ENCODE peak calls at places on chromosomes 13 and 19, in four cellular contexts. V is mesothelial cell of epicardium; I is CD4-positive, alpha-beta T cell; E is SW480. B is an unnamed sample.

GRCh38 chr19:42229855-42230331 is 9.8 kb downstream of the ZNF526 start:
- DNase-seq in I (no peak), V (no peak), E (no peak), B (no peak)

GRCh38 chr13:104586010-104586746 is 1520.0 kb upstream of the SLC10A2 start:
- DNase-seq in E (no peak), I (no peak), V (no peak), B (no peak)

GRCh38 chr19:11931051-11931450 is 6.1 kb downstream of the ZNF700 start:
- DNase-seq in I (no peak), E (no peak), V (no peak), B (no peak)

GRCh38 chr13:110799246-110800236 is 86.0 kb downstream of the ING1 start:
- DNase-seq in E (no peak), I (no peak), V (no peak), B (no peak)

GRCh38 chr19:48603001-48603400 is 3.5 kb upstream of the SPACA4 start:
- DNase-seq in V (no peak), E (no peak), I (no peak), B (no peak)

GRCh38 chr13:51452391-51453307 is at the start of gene INTS6:
- DNase-seq in E (peak; percentile 100), V (peak; percentile 98), I (peak; percentile 97), B (peak; percentile 98)

GRCh38 chr19:51311388-51312257 is at the start of gene IGLON5:
- DNase-seq in E (no peak), I (no peak), V (no peak), B (no peak)

GRCh38 chr19:33797821-33798633 is 1.4 kb downstream of the KCTD15 start:
- DNase-seq in V (no peak), E (peak; percentile 60), I (no peak), B (no peak)

GRCh38 chr13:21060063-21060826 is 1.1 kb downstream of the LATS2 start:
- DNase-seq in I (no peak), V (peak; percentile 36), E (peak; percentile 57), B (no peak)

GRCh38 chr19:28582344-28582743 is 630.6 kb downstream of the UQCRFS1 start:
- DNase-seq in I (no peak), V (no peak), E (no peak), B (no peak)

GRCh38 chr19:8158411-8159074 is 9.2 kb upstream of the FBN3 start:
- DNase-seq in I (peak; percentile 9), E (peak; percentile 86), V (no peak), B (peak; percentile 83)

GRCh38 chr19:38849746-38850230 is at the start of gene HNRNPL:
- DNase-seq in I (peak; percentile 98), V (peak; percentile 99), E (no peak), B (no peak)

GRCh38 chr19:33871605-33872004 is 74.9 kb downstream of the KCTD15 start:
- DNase-seq in V (no peak), I (no peak), E (no peak), B (no peak)

GRCh38 chr19:56291857-56292256 is 19.3 kb downstream of the EDDM13 start:
- DNase-seq in E (no peak), I (no peak), V (no peak), B (no peak)

GRCh38 chr13:95607363-95607762 is 37.1 kb downstream of the DZIP1 start:
- DNase-seq in V (no peak), E (no peak), I (no peak), B (peak; percentile 68)

GRCh38 chr13:65453982-65454381 is 1776.2 kb downstream of the PCDH9 start:
- DNase-seq in I (no peak), V (no peak), E (no peak), B (no peak)

GRCh38 chr19:31282346-31282745 is 66.9 kb downstream of the TSHZ3 start:
- DNase-seq in I (no peak), V (no peak), E (no peak), B (no peak)

GRCh38 chr13:70424428-70424827 is 316.2 kb upstream of the KLHL1 start:
- DNase-seq in V (no peak), I (no peak), E (no peak), B (no peak)

GRCh38 chr13:48411281-48412099 is 1.4 kb downstream of the LPAR6 start:
- DNase-seq in V (no peak), E (no peak), I (peak; percentile 32), B (no peak)

GRCh38 chr19:15488489-15489226 is 9.4 kb upstream of the PGLYRP2 start:
- DNase-seq in E (no peak), V (no peak), I (no peak), B (no peak)

GRCh38 chr13:98175823-98176222 is 1.2 kb downstream of the RNF113B start:
- DNase-seq in E (no peak), V (no peak), I (no peak), B (no peak)

GRCh38 chr13:109761695-109762094 is 24.7 kb downstream of the IRS2 start:
- DNase-seq in V (no peak), I (no peak), E (no peak), B (no peak)

GRCh38 chr19:51702103-51702753 is 9.1 kb downstream of the SPACA6 start:
- DNase-seq in I (no peak), E (peak; percentile 46), V (no peak), B (peak; percentile 9)

GRCh38 chr13:99062593-99062992 is 84.7 kb upstream of the DOCK9 start:
- DNase-seq in V (no peak), I (no peak), E (no peak), B (peak; percentile 90)

GRCh38 chr19:2040647-2041435 is 10.2 kb downstream of the MKNK2 start:
- DNase-seq in I (no peak), V (no peak), E (no peak), B (no peak)

GRCh38 chr13:109760372-109760771 is 26.0 kb downstream of the IRS2 start:
- DNase-seq in V (no peak), I (no peak), E (no peak), B (no peak)

GRCh38 chr19:17790059-17790780 is 4.7 kb upstream of the B3GNT3 start:
- DNase-seq in V (no peak), I (no peak), E (peak; percentile 72), B (no peak)

GRCh38 chr19:50975766-50976165 is 6.4 kb upstream of the KLK6 start:
- DNase-seq in I (no peak), V (no peak), E (peak; percentile 98), B (no peak)

GRCh38 chr19:11693505-11694499 is 44.9 kb downstream of the ZNF823 start:
- DNase-seq in I (no peak), E (peak; percentile 53), V (no peak), B (no peak)

GRCh38 chr13:83780201-83780600 is 102.1 kb downstream of the SLITRK1 start:
- DNase-seq in V (no peak), I (no peak), E (no peak), B (no peak)

GRCh38 chr13:47019977-47020376 is 123.1 kb upstream of the HTR2A start:
- DNase-seq in V (no peak), E (no peak), I (no peak), B (no peak)

GRCh38 chr19:45368737-45369340 is 1.5 kb downstream of the ERCC2 start:
- DNase-seq in E (no peak), I (no peak), V (no peak), B (no peak)

GRCh38 chr13:110108348-110109139 is 198.4 kb downstream of the COL4A1 start:
- DNase-seq in E (peak; percentile 85), I (no peak), V (peak; percentile 50), B (peak; percentile 57)

GRCh38 chr13:36395280-36395679 is 37.0 kb upstream of the CCNA1 start:
- DNase-seq in I (no peak), E (peak; percentile 28), V (no peak), B (no peak)

GRCh38 chr19:39347332-39348227 is 5.4 kb downstream of the SAMD4B start:
- DNase-seq in I (no peak), E (no peak), V (no peak), B (no peak)

GRCh38 chr13:48749144-48749543 is 95.4 kb downstream of the CYSLTR2 start:
- DNase-seq in E (no peak), V (no peak), I (no peak), B (no peak)

GRCh38 chr13:76637651-76638111 is 248.5 kb downstream of the KCTD12 start:
- DNase-seq in I (no peak), E (no peak), V (no peak), B (peak; percentile 65)

GRCh38 chr13:52070929-52071523 is 46.5 kb downstream of the UTP14C start:
- DNase-seq in I (peak; percentile 3), E (peak; percentile 56), V (no peak), B (no peak)

GRCh38 chr13:77305276-77305675 is 21.6 kb downstream of the MYCBP2 start:
- DNase-seq in V (no peak), E (no peak), I (no peak), B (peak; percentile 87)